ENCODE peak calls at places on chromosomes 5 and 9, in nine cellular contexts. P is T-helper 1 cell; V is HFF-Myc; C is AG04450; I is naive B cell; S is M059J; H is fibroblast of lung; B is MCF 10A; G is activated CD4-positive, CD25-positive, alpha-beta regulatory T cell. F is an unnamed sample.

GRCh38 chr5:180139731-180140626 is 68.4 kb upstream of the RNF130 start:
- DNase-seq in P (no peak), V (no peak), C (no peak), I (no peak), S (no peak), H (no peak), B (no peak), G (no peak), F (no peak)

GRCh38 chr9:1083325-1083913 is 33.3 kb downstream of the DMRT2 start:
- DNase-seq in P (no peak), V (peak), C (no peak), I (no peak), S (peak), H (no peak), B (peak), G (no peak), F (peak)

GRCh38 chr5:14628346-14628745 is 36.2 kb upstream of the OTULIN start:
- DNase-seq in P (peak), V (peak), C (peak), I (peak), S (peak), H (peak), B (peak), G (peak), F (peak)

GRCh38 chr9:86868611-86869010 is 78.7 kb downstream of the GAS1 start:
- DNase-seq in P (no peak), V (no peak), C (no peak), I (no peak), S (no peak), H (no peak), B (peak), G (no peak), F (peak)

GRCh38 chr5:32916648-32917047 is 205.5 kb downstream of the NPR3 start:
- DNase-seq in P (no peak), V (no peak), C (peak), I (no peak), S (peak), H (peak), B (peak), G (no peak), F (peak)

GRCh38 chr9:112852741-112853505 is 37.8 kb downstream of the SLC46A2 start:
- DNase-seq in P (no peak), V (no peak), C (no peak), I (no peak), S (no peak), H (no peak), B (peak), G (no peak), F (no peak)

GRCh38 chr9:93084471-93084881 is 11.5 kb upstream of the CARD19 start:
- DNase-seq in P (no peak), V (no peak), C (no peak), I (no peak), S (no peak), H (no peak), B (no peak), G (no peak), F (no peak)

GRCh38 chr9:73001860-73002259 is 49.0 kb upstream of the ALDH1A1 start:
- DNase-seq in P (no peak), V (no peak), C (no peak), I (no peak), S (no peak), H (no peak), B (no peak), G (no peak), F (no peak)

GRCh38 chr9:120477534-120478001 is 102.4 kb downstream of the CDK5RAP2 start:
- DNase-seq in P (peak), V (peak), C (peak), I (no peak), S (peak), H (peak), B (peak), G (no peak), F (peak)

GRCh38 chr9:5042661-5043178 is 57.6 kb downstream of the JAK2 start:
- DNase-seq in P (no peak), V (no peak), C (no peak), I (no peak), S (no peak), H (no peak), B (no peak), G (no peak), F (no peak)

GRCh38 chr9:121275781-121276658 is 8.1 kb downstream of the GSN start:
- DNase-seq in P (no peak), V (no peak), C (no peak), I (no peak), S (peak), H (no peak), B (no peak), G (no peak), F (no peak)

GRCh38 chr9:120830865-120831264 is 11.9 kb downstream of the PSMD5 start:
- DNase-seq in P (no peak), V (no peak), C (no peak), I (no peak), S (no peak), H (no peak), B (no peak), G (no peak), F (no peak)

GRCh38 chr5:39076757-39077475 is 2.7 kb upstream of the RICTOR start:
- DNase-seq in P (peak), V (no peak), C (no peak), I (peak), S (peak), H (peak), B (peak), G (no peak), F (peak)

GRCh38 chr5:58322453-58322852 is 137.4 kb downstream of the PLK2 start:
- DNase-seq in P (no peak), V (no peak), C (no peak), I (no peak), S (peak), H (no peak), B (no peak), G (no peak), F (peak)